ENCODE peak calls at places on chromosome 9, in eight cellular contexts. X is NCI-H345, G is osteoblast, C is T-helper 9 cell, F is T1000, Y is esophagus squamous epithelium, I is brain microvascular endothelial cell, L is C1 segment of cervical spinal cord. O is an unnamed sample.

GRCh38 chr9:29751220-29751619 is 2177.9 kb upstream of the C9orf72 start:
- DNase-seq in X (no peak), G (no peak), C (no peak), F (no peak), Y (no peak), I (no peak), L (no peak), O (no peak)

GRCh38 chr9:128895556-128895955 is 13.6 kb downstream of the LRRC8A start:
- DNase-seq in X (peak; percentile 16), G (peak; percentile 27), C (no peak), F (no peak), Y (no peak), I (no peak), L (no peak), O (no peak)

GRCh38 chr9:84239341-84239740 is 101.2 kb downstream of the SLC28A3 start:
- DNase-seq in X (no peak), G (peak; percentile 50), C (no peak), F (no peak), Y (no peak), I (no peak), L (no peak), O (no peak)

GRCh38 chr9:71911061-71911907 is at the start of the genes ABHD17B and C9orf85:
- DNase-seq in X (peak; percentile 99), G (peak; percentile 99), C (peak; percentile 92), F (peak; percentile 97), Y (peak; percentile 97), I (peak; percentile 99), L (peak; percentile 99), O (peak; percentile 97)

GRCh38 chr9:92947268-92948031 is at the start of gene FGD3:
- DNase-seq in X (peak; percentile 85), G (peak; percentile 92), C (peak; percentile 42), F (no peak), Y (no peak), I (no peak), L (no peak), O (peak; percentile 57)

GRCh38 chr9:133090752-133091325 is 29.1 kb downstream of the CEL start:
- DNase-seq in X (no peak), G (peak; percentile 77), C (no peak), F (no peak), Y (no peak), I (no peak), L (no peak), O (no peak)

GRCh38 chr9:79104951-79105350 is 466.8 kb upstream of the TLE4 start:
- DNase-seq in X (no peak), G (peak; percentile 23), C (no peak), F (no peak), Y (no peak), I (no peak), L (no peak), O (no peak)

GRCh38 chr9:121601234-121601633 is 50.2 kb upstream of the DAB2IP start:
- DNase-seq in X (no peak), G (no peak), C (no peak), F (no peak), Y (no peak), I (no peak), L (no peak), O (no peak)

GRCh38 chr9:133619791-133620190 is 10.6 kb upstream of the FAM163B start:
- DNase-seq in X (no peak), G (peak; percentile 17), C (peak; percentile 36), F (no peak), Y (no peak), I (no peak), L (no peak), O (peak; percentile 81)

GRCh38 chr9:96655198-96655851 is at the start of gene PRXL2C:
- DNase-seq in X (peak; percentile 75), G (no peak), C (peak; percentile 83), F (peak; percentile 62), Y (peak; percentile 24), I (peak; percentile 58), L (peak; percentile 68), O (peak; percentile 80)

GRCh38 chr9:130665431-130666392 is 1.3 kb downstream of the PRDM12 start:
- DNase-seq in X (no peak), G (peak; percentile 92), C (no peak), F (no peak), Y (no peak), I (no peak), L (no peak), O (no peak)

GRCh38 chr9:124501771-124502320 is 5.4 kb downstream of the NR5A1 start:
- DNase-seq in X (no peak), G (peak; percentile 92), C (no peak), F (no peak), Y (no peak), I (no peak), L (no peak), O (no peak)

GRCh38 chr9:133642708-133643361 is 6.7 kb downstream of the DBH start:
- DNase-seq in X (no peak), G (peak; percentile 47), C (no peak), F (no peak), Y (no peak), I (no peak), L (no peak), O (no peak)